ENCODE peak calls at places on chromosomes 11 and 22, in six cellular contexts. F, R, J, Q, B and W are unnamed samples. For H3K4me1, the result is how much of the 10 kb centered on the place peaks cover.

GRCh38 chr22:44181033-44181911 is 547 bp downstream of the PARVG start:
- DNase-seq in B (no peak), Q (no peak), R (peak), J (peak), F (no peak), W (no peak)

GRCh38 chr22:19571995-19572394 is 47.8 kb upstream of the CLDN5 start:
- DNase-seq in F (no peak), R (no peak), B (no peak), Q (no peak), J (no peak), W (no peak)

GRCh38 chr11:68690671-68691401 is 6.5 kb downstream of the GAL start:
- DNase-seq in F (no peak), R (no peak), J (no peak), Q (no peak), B (peak), W (no peak)

GRCh38 chr11:69854719-69855118 is 35.5 kb upstream of the FGF3 start:
- DNase-seq in Q (no peak), B (no peak), F (no peak), R (no peak), J (no peak), W (no peak)

GRCh38 chr11:111370902-111371578 is 8.0 kb downstream of the POU2AF1 start:
- DNase-seq in F (no peak), Q (no peak), J (no peak), B (no peak), R (no peak), W (no peak)

GRCh38 chr11:830295-831131 is 2.2 kb upstream of the CD151 start:
- DNase-seq in J (peak), Q (no peak), F (peak), R (peak), B (peak), W (no peak)

GRCh38 chr11:79078999-79079398 is 361.8 kb downstream of the TENM4 start:
- DNase-seq in F (peak), J (no peak), Q (no peak), B (no peak), R (no peak), W (no peak)

GRCh38 chr11:35623708-35624168 is 5.5 kb downstream of the FJX1 start:
- DNase-seq in B (no peak), Q (no peak), R (no peak), F (no peak), J (no peak), W (no peak)

GRCh38 chr11:99911116-99911515 is 776.0 kb upstream of the ARHGAP42 start:
- DNase-seq in F (no peak), R (no peak), B (no peak), Q (no peak), J (no peak), W (no peak)

GRCh38 chr11:70410276-70410675 is 11.9 kb downstream of the CTTN start:
- DNase-seq in R (no peak), J (no peak), F (no peak), Q (no peak), B (no peak), W (no peak)

GRCh38 chr11:905952-906351 is 4.7 kb downstream of the CHID1 start:
- DNase-seq in R (no peak), J (no peak), F (no peak), B (no peak), Q (no peak), W (no peak)

GRCh38 chr22:39718206-39718605 is 147.7 kb downstream of the CACNA1I start:
- DNase-seq in B (no peak), R (peak), J (no peak), Q (no peak), F (no peak), W (no peak)

GRCh38 chr11:76083563-76084451 is 122.5 kb downstream of the WNT11 start:
- DNase-seq in F (no peak), Q (no peak), J (no peak), R (no peak), B (no peak), W (no peak)

GRCh38 chr11:122706689-122707088 is 51.2 kb downstream of the UBASH3B start:
- DNase-seq in Q (no peak), B (no peak), R (no peak), J (no peak), F (no peak), W (no peak)

GRCh38 chr11:67357831-67358555 is 4.6 kb upstream of the POLD4 start:
- DNase-seq in F (no peak), B (no peak), Q (no peak), R (no peak), J (no peak), W (no peak)

GRCh38 chr22:24338701-24339451 is 68.2 kb downstream of the SPECC1L start:
- DNase-seq in R (no peak), J (no peak), F (peak), Q (no peak), B (no peak), W (no peak)

GRCh38 chr11:95608093-95608492 is 181.5 kb downstream of the FAM76B start:
- DNase-seq in Q (no peak), J (no peak), F (no peak), R (no peak), B (no peak), W (no peak)

GRCh38 chr22:22720201-22720723 is 75.8 kb downstream of the GGTLC2 start:
- DNase-seq in R (no peak), J (no peak), Q (peak), F (no peak), B (peak), W (no peak)

GRCh38 chr11:41795004-41795403 is 335.6 kb upstream of the LRRC4C start:
- DNase-seq in Q (no peak), J (no peak), F (no peak), B (no peak), R (no peak), W (no peak)

GRCh38 chr11:24145411-24145810 is 351.4 kb upstream of the LUZP2 start:
- DNase-seq in R (no peak), F (no peak), B (no peak), J (no peak), Q (no peak), W (no peak)

GRCh38 chr11:45779602-45780001 is 25.3 kb upstream of the SLC35C1 start:
- DNase-seq in B (no peak), Q (no peak), F (no peak), R (no peak), J (no peak), W (peak)

GRCh38 chr11:121112498-121113455 is 11.7 kb downstream of the TECTA start:
- DNase-seq in B (peak), R (peak), F (peak), Q (no peak), J (peak), W (peak)

GRCh38 chr11:127411283-127411682 is 410.7 kb upstream of the KIRREL3 start:
- DNase-seq in F (no peak), B (no peak), R (no peak), J (no peak), Q (no peak), W (no peak)

GRCh38 chr22:29702931-29703594 is 16.7 kb upstream of the CABP7 start:
- DNase-seq in B (no peak), J (no peak), F (peak), R (no peak), Q (no peak), W (no peak)

GRCh38 chr22:38861170-38861874 is 10.7 kb downstream of the CBX6 start:
- DNase-seq in F (no peak), R (peak), J (no peak), Q (no peak), B (peak), W (no peak)

GRCh38 chr11:86735462-86736302 is 63.3 kb upstream of the ME3 start:
- DNase-seq in F (no peak), B (no peak), R (no peak), J (no peak), Q (peak), W (no peak)

GRCh38 chr22:49887716-49888115 is 30.5 kb downstream of the ALG12 start:
- DNase-seq in J (no peak), B (no peak), Q (no peak), F (no peak), R (no peak), W (no peak)

GRCh38 chr11:114155116-114155515 is 95.6 kb downstream of the ZBTB16 start:
- DNase-seq in B (no peak), R (no peak), F (no peak), Q (no peak), J (no peak), W (no peak)

GRCh38 chr11:114158886-114159285 is 99.4 kb downstream of the ZBTB16 start:
- DNase-seq in B (no peak), Q (no peak), F (peak), J (no peak), R (no peak), W (no peak)

GRCh38 chr11:114157476-114158050 is 98.1 kb downstream of the ZBTB16 start:
- DNase-seq in Q (no peak), R (no peak), F (peak), J (no peak), B (no peak), W (peak)

GRCh38 chr11:114156131-114156581 is 96.6 kb downstream of the ZBTB16 start:
- DNase-seq in F (peak), Q (no peak), B (no peak), J (no peak), R (no peak), W (no peak)

DNA sequence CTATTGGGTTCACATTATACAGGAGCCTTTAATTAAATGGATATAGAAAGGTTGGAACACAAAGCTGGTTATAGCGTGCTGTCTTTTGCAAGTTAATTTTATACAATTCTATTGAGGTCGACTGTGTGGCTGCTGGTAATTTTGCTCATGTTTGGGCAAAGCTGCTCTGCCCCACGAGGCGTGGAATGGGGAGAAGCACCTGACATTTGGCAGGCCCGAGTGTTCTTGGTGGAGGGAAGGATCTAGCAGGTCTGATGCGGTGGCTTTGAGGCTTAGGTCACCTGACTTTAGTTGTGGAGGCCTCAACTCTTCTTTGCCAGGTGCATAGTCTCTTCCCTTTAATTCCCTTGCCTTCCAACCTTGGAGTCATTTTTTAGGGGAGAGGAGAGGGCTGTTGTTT is 97.3 kb downstream of the ZBTB16 start:
- DNase-seq in F (peak), J (no peak), R (no peak), Q (no peak), B (no peak), W (no peak)
- H3K4me1 ChIP-seq in F (half or more), J (half or more), R (under half), Q (under half), B (under half), W (under half)

GRCh38 chr11:8886332-8886731 is 24.7 kb upstream of the AKIP1 start:
- DNase-seq in F (no peak), Q (no peak), R (no peak), B (no peak), J (no peak), W (no peak)
- H3K27ac ChIP-seq in F (no peak), Q (no peak), R (no peak), B (no peak), J (no peak), W (no peak)

DNA sequence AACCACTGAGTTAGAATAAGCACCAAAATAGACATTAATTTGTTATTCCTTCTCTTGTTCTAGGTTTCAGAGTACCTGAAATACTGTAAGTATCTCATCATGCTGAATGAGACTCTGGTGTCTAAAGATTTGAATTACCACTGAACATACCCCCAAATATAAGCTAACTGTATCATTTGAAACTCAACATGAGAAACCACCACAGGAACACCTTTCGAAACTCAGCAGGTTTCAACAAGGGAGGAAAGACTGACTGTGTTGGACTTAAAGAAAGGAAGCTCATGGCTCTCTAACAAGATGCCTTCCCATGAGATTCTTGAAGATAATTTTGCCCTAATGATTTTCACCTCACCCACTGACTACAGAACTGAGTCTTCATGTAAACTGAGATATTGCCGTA is 37.0 kb downstream of the PRCP start:
- DNase-seq in J (no peak), B (no peak), Q (no peak), R (no peak), F (no peak), W (no peak)
- TF ChIP-seq CTCF in J (no peak), B (no peak), Q (no peak), R (no peak), F (no peak), W (no peak)

GRCh38 chr11:83046626-83047172 is 25.0 kb downstream of the RAB30 start:
- DNase-seq in R (no peak), J (no peak), B (no peak), F (no peak), Q (no peak), W (no peak)
- H3K4me1 ChIP-seq in R (under half), J (under half), B (under half), F (half or more), Q (under half), W (under half)